ENCODE peak calls at places on chromosome 5, in six cellular contexts. One of them, this sample, is unnamed.

GRCh38 chr5:167934561-167934971 is 356.9 kb upstream of the WWC1 start:
- DNase-seq in stimulated activated CD4-positive, alpha-beta T cell treated with anti-CD3 and anti-CD28 coated beads, Interleukin-15, amount 100 ng/mL, for 1 hour: no peak
- DNase-seq in transverse colon: peak; percentile 8
- DNase-seq in activated CD4-positive, alpha-beta T cell treated with anti-CD3 and anti-CD28 coated beads, Interleukin-2, amount 10 ng/mL, durations not matched to agents 7 days and 5 days: no peak
- DNase-seq in foreskin melanocyte: no peak
- DNase-seq in cardiac fibroblast: peak; percentile 21
- DNase-seq in this sample: no peak

GRCh38 chr5:83029912-83030311 is 47.3 kb downstream of the TMEM167A start:
- DNase-seq in stimulated activated CD4-positive, alpha-beta T cell treated with anti-CD3 and anti-CD28 coated beads, Interleukin-15, amount 100 ng/mL, for 1 hour: no peak
- DNase-seq in transverse colon: no peak
- DNase-seq in activated CD4-positive, alpha-beta T cell treated with anti-CD3 and anti-CD28 coated beads, Interleukin-2, amount 10 ng/mL, durations not matched to agents 7 days and 5 days: no peak
- DNase-seq in foreskin melanocyte: no peak
- DNase-seq in cardiac fibroblast: peak; percentile 58
- DNase-seq in this sample: no peak

GRCh38 chr5:149240354-149240998 is 31.2 kb upstream of the AFAP1L1 start:
- DNase-seq in stimulated activated CD4-positive, alpha-beta T cell treated with anti-CD3 and anti-CD28 coated beads, Interleukin-15, amount 100 ng/mL, for 1 hour: peak; percentile 58
- DNase-seq in transverse colon: peak; percentile 56
- DNase-seq in activated CD4-positive, alpha-beta T cell treated with anti-CD3 and anti-CD28 coated beads, Interleukin-2, amount 10 ng/mL, durations not matched to agents 7 days and 5 days: peak; percentile 93
- DNase-seq in foreskin melanocyte: no peak
- DNase-seq in cardiac fibroblast: no peak
- DNase-seq in this sample: peak; percentile 93

GRCh38 chr5:96943829-96944228 is 7.9 kb downstream of the LNPEP start:
- DNase-seq in stimulated activated CD4-positive, alpha-beta T cell treated with anti-CD3 and anti-CD28 coated beads, Interleukin-15, amount 100 ng/mL, for 1 hour: no peak
- DNase-seq in transverse colon: no peak
- DNase-seq in activated CD4-positive, alpha-beta T cell treated with anti-CD3 and anti-CD28 coated beads, Interleukin-2, amount 10 ng/mL, durations not matched to agents 7 days and 5 days: no peak
- DNase-seq in foreskin melanocyte: no peak
- DNase-seq in cardiac fibroblast: peak; percentile 46
- DNase-seq in this sample: no peak

GRCh38 chr5:60844429-60844890 is 391 bp upstream of the ELOVL7 start:
- DNase-seq in stimulated activated CD4-positive, alpha-beta T cell treated with anti-CD3 and anti-CD28 coated beads, Interleukin-15, amount 100 ng/mL, for 1 hour: no peak
- DNase-seq in transverse colon: no peak
- DNase-seq in activated CD4-positive, alpha-beta T cell treated with anti-CD3 and anti-CD28 coated beads, Interleukin-2, amount 10 ng/mL, durations not matched to agents 7 days and 5 days: no peak
- DNase-seq in foreskin melanocyte: no peak
- DNase-seq in cardiac fibroblast: peak; percentile 45
- DNase-seq in this sample: no peak

GRCh38 chr5:105903069-105903468 is 1767.7 kb downstream of the EFNA5 start:
- DNase-seq in stimulated activated CD4-positive, alpha-beta T cell treated with anti-CD3 and anti-CD28 coated beads, Interleukin-15, amount 100 ng/mL, for 1 hour: no peak
- DNase-seq in transverse colon: no peak
- DNase-seq in activated CD4-positive, alpha-beta T cell treated with anti-CD3 and anti-CD28 coated beads, Interleukin-2, amount 10 ng/mL, durations not matched to agents 7 days and 5 days: no peak
- DNase-seq in foreskin melanocyte: no peak
- DNase-seq in cardiac fibroblast: peak; percentile 33
- DNase-seq in this sample: no peak

GRCh38 chr5:135059000-135059923 is 25.2 kb upstream of the PITX1 start:
- DNase-seq in stimulated activated CD4-positive, alpha-beta T cell treated with anti-CD3 and anti-CD28 coated beads, Interleukin-15, amount 100 ng/mL, for 1 hour: no peak
- DNase-seq in transverse colon: no peak
- DNase-seq in activated CD4-positive, alpha-beta T cell treated with anti-CD3 and anti-CD28 coated beads, Interleukin-2, amount 10 ng/mL, durations not matched to agents 7 days and 5 days: no peak
- DNase-seq in foreskin melanocyte: no peak
- DNase-seq in cardiac fibroblast: no peak
- DNase-seq in this sample: no peak

GRCh38 chr5:122775713-122776084 is 819 bp downstream of the SNX2 start:
- DNase-seq in stimulated activated CD4-positive, alpha-beta T cell treated with anti-CD3 and anti-CD28 coated beads, Interleukin-15, amount 100 ng/mL, for 1 hour: no peak
- DNase-seq in transverse colon: no peak
- DNase-seq in activated CD4-positive, alpha-beta T cell treated with anti-CD3 and anti-CD28 coated beads, Interleukin-2, amount 10 ng/mL, durations not matched to agents 7 days and 5 days: no peak
- DNase-seq in foreskin melanocyte: no peak
- DNase-seq in cardiac fibroblast: peak; percentile 39
- DNase-seq in this sample: no peak

GRCh38 chr5:153782589-153783238 is 256.0 kb downstream of the FAM114A2 start:
- DNase-seq in stimulated activated CD4-positive, alpha-beta T cell treated with anti-CD3 and anti-CD28 coated beads, Interleukin-15, amount 100 ng/mL, for 1 hour: no peak
- DNase-seq in transverse colon: no peak
- DNase-seq in activated CD4-positive, alpha-beta T cell treated with anti-CD3 and anti-CD28 coated beads, Interleukin-2, amount 10 ng/mL, durations not matched to agents 7 days and 5 days: no peak
- DNase-seq in foreskin melanocyte: no peak
- DNase-seq in cardiac fibroblast: peak; percentile 55
- DNase-seq in this sample: no peak

GRCh38 chr5:94885931-94886330 is 267.5 kb downstream of the SLF1 start:
- DNase-seq in stimulated activated CD4-positive, alpha-beta T cell treated with anti-CD3 and anti-CD28 coated beads, Interleukin-15, amount 100 ng/mL, for 1 hour: no peak
- DNase-seq in transverse colon: no peak
- DNase-seq in activated CD4-positive, alpha-beta T cell treated with anti-CD3 and anti-CD28 coated beads, Interleukin-2, amount 10 ng/mL, durations not matched to agents 7 days and 5 days: no peak
- DNase-seq in foreskin melanocyte: peak; percentile 47
- DNase-seq in cardiac fibroblast: no peak
- DNase-seq in this sample: no peak

GRCh38 chr5:8306289-8306688 is 437.3 kb downstream of the MTRR start:
- DNase-seq in stimulated activated CD4-positive, alpha-beta T cell treated with anti-CD3 and anti-CD28 coated beads, Interleukin-15, amount 100 ng/mL, for 1 hour: no peak
- DNase-seq in transverse colon: no peak
- DNase-seq in activated CD4-positive, alpha-beta T cell treated with anti-CD3 and anti-CD28 coated beads, Interleukin-2, amount 10 ng/mL, durations not matched to agents 7 days and 5 days: no peak
- DNase-seq in foreskin melanocyte: no peak
- DNase-seq in cardiac fibroblast: no peak
- DNase-seq in this sample: no peak

GRCh38 chr5:34599471-34600117 is 56.5 kb upstream of the RAI14 start:
- DNase-seq in stimulated activated CD4-positive, alpha-beta T cell treated with anti-CD3 and anti-CD28 coated beads, Interleukin-15, amount 100 ng/mL, for 1 hour: no peak
- DNase-seq in transverse colon: peak; percentile 19
- DNase-seq in activated CD4-positive, alpha-beta T cell treated with anti-CD3 and anti-CD28 coated beads, Interleukin-2, amount 10 ng/mL, durations not matched to agents 7 days and 5 days: no peak
- DNase-seq in foreskin melanocyte: no peak
- DNase-seq in cardiac fibroblast: peak; percentile 80
- DNase-seq in this sample: no peak

GRCh38 chr5:136174021-136174659 is 18.8 kb downstream of the SMIM32 start:
- DNase-seq in stimulated activated CD4-positive, alpha-beta T cell treated with anti-CD3 and anti-CD28 coated beads, Interleukin-15, amount 100 ng/mL, for 1 hour: no peak
- DNase-seq in transverse colon: no peak
- DNase-seq in activated CD4-positive, alpha-beta T cell treated with anti-CD3 and anti-CD28 coated beads, Interleukin-2, amount 10 ng/mL, durations not matched to agents 7 days and 5 days: no peak
- DNase-seq in foreskin melanocyte: peak; percentile 31
- DNase-seq in cardiac fibroblast: peak; percentile 72
- DNase-seq in this sample: peak; percentile 32

GRCh38 chr5:9835121-9835770 is 205.1 kb upstream of the TAS2R1 start:
- DNase-seq in stimulated activated CD4-positive, alpha-beta T cell treated with anti-CD3 and anti-CD28 coated beads, Interleukin-15, amount 100 ng/mL, for 1 hour: no peak
- DNase-seq in transverse colon: no peak
- DNase-seq in activated CD4-positive, alpha-beta T cell treated with anti-CD3 and anti-CD28 coated beads, Interleukin-2, amount 10 ng/mL, durations not matched to agents 7 days and 5 days: no peak
- DNase-seq in foreskin melanocyte: no peak
- DNase-seq in cardiac fibroblast: no peak
- DNase-seq in this sample: no peak

GRCh38 chr5:55037046-55037771 is 13.2 kb downstream of the GZMK start:
- DNase-seq in stimulated activated CD4-positive, alpha-beta T cell treated with anti-CD3 and anti-CD28 coated beads, Interleukin-15, amount 100 ng/mL, for 1 hour: no peak
- DNase-seq in transverse colon: peak; percentile 20
- DNase-seq in activated CD4-positive, alpha-beta T cell treated with anti-CD3 and anti-CD28 coated beads, Interleukin-2, amount 10 ng/mL, durations not matched to agents 7 days and 5 days: peak; percentile 81
- DNase-seq in foreskin melanocyte: peak; percentile 3
- DNase-seq in cardiac fibroblast: peak; percentile 39
- DNase-seq in this sample: peak; percentile 85

GRCh38 chr5:61048534-61048933 is 103.5 kb downstream of the NDUFAF2 start:
- DNase-seq in stimulated activated CD4-positive, alpha-beta T cell treated with anti-CD3 and anti-CD28 coated beads, Interleukin-15, amount 100 ng/mL, for 1 hour: no peak
- DNase-seq in transverse colon: no peak
- DNase-seq in activated CD4-positive, alpha-beta T cell treated with anti-CD3 and anti-CD28 coated beads, Interleukin-2, amount 10 ng/mL, durations not matched to agents 7 days and 5 days: no peak
- DNase-seq in foreskin melanocyte: no peak
- DNase-seq in cardiac fibroblast: peak; percentile 87
- DNase-seq in this sample: no peak

GRCh38 chr5:12865529-12865928 is 961.3 kb upstream of the CTNND2 start:
- DNase-seq in stimulated activated CD4-positive, alpha-beta T cell treated with anti-CD3 and anti-CD28 coated beads, Interleukin-15, amount 100 ng/mL, for 1 hour: no peak
- DNase-seq in transverse colon: no peak
- DNase-seq in activated CD4-positive, alpha-beta T cell treated with anti-CD3 and anti-CD28 coated beads, Interleukin-2, amount 10 ng/mL, durations not matched to agents 7 days and 5 days: no peak
- DNase-seq in foreskin melanocyte: no peak
- DNase-seq in cardiac fibroblast: no peak
- DNase-seq in this sample: no peak

GRCh38 chr5:159341914-159342313 is 11.6 kb upstream of the IL12B start:
- DNase-seq in stimulated activated CD4-positive, alpha-beta T cell treated with anti-CD3 and anti-CD28 coated beads, Interleukin-15, amount 100 ng/mL, for 1 hour: peak; percentile 24
- DNase-seq in transverse colon: peak; percentile 42
- DNase-seq in activated CD4-positive, alpha-beta T cell treated with anti-CD3 and anti-CD28 coated beads, Interleukin-2, amount 10 ng/mL, durations not matched to agents 7 days and 5 days: peak; percentile 62
- DNase-seq in foreskin melanocyte: peak; percentile 49
- DNase-seq in cardiac fibroblast: peak; percentile 76
- DNase-seq in this sample: peak; percentile 64

GRCh38 chr5:179310439-179311090 is 34.7 kb downstream of the ADAMTS2 start:
- DNase-seq in stimulated activated CD4-positive, alpha-beta T cell treated with anti-CD3 and anti-CD28 coated beads, Interleukin-15, amount 100 ng/mL, for 1 hour: no peak
- DNase-seq in transverse colon: no peak
- DNase-seq in activated CD4-positive, alpha-beta T cell treated with anti-CD3 and anti-CD28 coated beads, Interleukin-2, amount 10 ng/mL, durations not matched to agents 7 days and 5 days: no peak
- DNase-seq in foreskin melanocyte: no peak
- DNase-seq in cardiac fibroblast: no peak
- DNase-seq in this sample: no peak

GRCh38 chr5:54313311-54314270 is 3.2 kb upstream of the ARL15 start:
- DNase-seq in stimulated activated CD4-positive, alpha-beta T cell treated with anti-CD3 and anti-CD28 coated beads, Interleukin-15, amount 100 ng/mL, for 1 hour: no peak
- DNase-seq in transverse colon: no peak
- DNase-seq in activated CD4-positive, alpha-beta T cell treated with anti-CD3 and anti-CD28 coated beads, Interleukin-2, amount 10 ng/mL, durations not matched to agents 7 days and 5 days: no peak
- DNase-seq in foreskin melanocyte: no peak
- DNase-seq in cardiac fibroblast: no peak
- DNase-seq in this sample: no peak

GRCh38 chr5:143600396-143601075 is 197.1 kb upstream of the NR3C1 start:
- DNase-seq in stimulated activated CD4-positive, alpha-beta T cell treated with anti-CD3 and anti-CD28 coated beads, Interleukin-15, amount 100 ng/mL, for 1 hour: no peak
- DNase-seq in transverse colon: no peak
- DNase-seq in activated CD4-positive, alpha-beta T cell treated with anti-CD3 and anti-CD28 coated beads, Interleukin-2, amount 10 ng/mL, durations not matched to agents 7 days and 5 days: no peak
- DNase-seq in foreskin melanocyte: no peak
- DNase-seq in cardiac fibroblast: peak; percentile 42
- DNase-seq in this sample: no peak

GRCh38 chr5:2111569-2112105 is 228.9 kb upstream of the IRX4 start:
- DNase-seq in stimulated activated CD4-positive, alpha-beta T cell treated with anti-CD3 and anti-CD28 coated beads, Interleukin-15, amount 100 ng/mL, for 1 hour: no peak
- DNase-seq in transverse colon: no peak
- DNase-seq in activated CD4-positive, alpha-beta T cell treated with anti-CD3 and anti-CD28 coated beads, Interleukin-2, amount 10 ng/mL, durations not matched to agents 7 days and 5 days: no peak
- DNase-seq in foreskin melanocyte: no peak
- DNase-seq in cardiac fibroblast: no peak
- DNase-seq in this sample: no peak

GRCh38 chr5:145776886-145777285 is 58.3 kb downstream of the PRELID2 start:
- DNase-seq in stimulated activated CD4-positive, alpha-beta T cell treated with anti-CD3 and anti-CD28 coated beads, Interleukin-15, amount 100 ng/mL, for 1 hour: no peak
- DNase-seq in transverse colon: no peak
- DNase-seq in activated CD4-positive, alpha-beta T cell treated with anti-CD3 and anti-CD28 coated beads, Interleukin-2, amount 10 ng/mL, durations not matched to agents 7 days and 5 days: no peak
- DNase-seq in foreskin melanocyte: no peak
- DNase-seq in cardiac fibroblast: peak; percentile 78
- DNase-seq in this sample: no peak

GRCh38 chr5:118963169-118963568 is 25.2 kb downstream of the DTWD2 start:
- DNase-seq in stimulated activated CD4-positive, alpha-beta T cell treated with anti-CD3 and anti-CD28 coated beads, Interleukin-15, amount 100 ng/mL, for 1 hour: no peak
- DNase-seq in transverse colon: no peak
- DNase-seq in activated CD4-positive, alpha-beta T cell treated with anti-CD3 and anti-CD28 coated beads, Interleukin-2, amount 10 ng/mL, durations not matched to agents 7 days and 5 days: no peak
- DNase-seq in foreskin melanocyte: no peak
- DNase-seq in cardiac fibroblast: no peak
- DNase-seq in this sample: no peak

GRCh38 chr5:77168187-77168883 is 42.1 kb upstream of the PDE8B start:
- DNase-seq in stimulated activated CD4-positive, alpha-beta T cell treated with anti-CD3 and anti-CD28 coated beads, Interleukin-15, amount 100 ng/mL, for 1 hour: no peak
- DNase-seq in transverse colon: peak; percentile 38
- DNase-seq in activated CD4-positive, alpha-beta T cell treated with anti-CD3 and anti-CD28 coated beads, Interleukin-2, amount 10 ng/mL, durations not matched to agents 7 days and 5 days: no peak
- DNase-seq in foreskin melanocyte: no peak
- DNase-seq in cardiac fibroblast: no peak
- DNase-seq in this sample: no peak

GRCh38 chr5:75156585-75156984 is 80.1 kb downstream of the ANKRD31 start:
- DNase-seq in stimulated activated CD4-positive, alpha-beta T cell treated with anti-CD3 and anti-CD28 coated beads, Interleukin-15, amount 100 ng/mL, for 1 hour: no peak
- DNase-seq in transverse colon: no peak
- DNase-seq in activated CD4-positive, alpha-beta T cell treated with anti-CD3 and anti-CD28 coated beads, Interleukin-2, amount 10 ng/mL, durations not matched to agents 7 days and 5 days: no peak
- DNase-seq in foreskin melanocyte: no peak
- DNase-seq in cardiac fibroblast: peak; percentile 16
- DNase-seq in this sample: peak; percentile 6

GRCh38 chr5:175254155-175254554 is 189.8 kb downstream of the DRD1 start:
- DNase-seq in stimulated activated CD4-positive, alpha-beta T cell treated with anti-CD3 and anti-CD28 coated beads, Interleukin-15, amount 100 ng/mL, for 1 hour: no peak
- DNase-seq in transverse colon: no peak
- DNase-seq in activated CD4-positive, alpha-beta T cell treated with anti-CD3 and anti-CD28 coated beads, Interleukin-2, amount 10 ng/mL, durations not matched to agents 7 days and 5 days: no peak
- DNase-seq in foreskin melanocyte: no peak
- DNase-seq in cardiac fibroblast: peak; percentile 4
- DNase-seq in this sample: no peak

GRCh38 chr5:137563301-137563645 is 64.1 kb upstream of the SPOCK1 start:
- DNase-seq in stimulated activated CD4-positive, alpha-beta T cell treated with anti-CD3 and anti-CD28 coated beads, Interleukin-15, amount 100 ng/mL, for 1 hour: no peak
- DNase-seq in transverse colon: no peak
- DNase-seq in activated CD4-positive, alpha-beta T cell treated with anti-CD3 and anti-CD28 coated beads, Interleukin-2, amount 10 ng/mL, durations not matched to agents 7 days and 5 days: no peak
- DNase-seq in foreskin melanocyte: no peak
- DNase-seq in cardiac fibroblast: no peak
- DNase-seq in this sample: no peak

GRCh38 chr5:41695920-41696582 is 174.2 kb downstream of the OXCT1 start:
- DNase-seq in stimulated activated CD4-positive, alpha-beta T cell treated with anti-CD3 and anti-CD28 coated beads, Interleukin-15, amount 100 ng/mL, for 1 hour: no peak
- DNase-seq in transverse colon: no peak
- DNase-seq in activated CD4-positive, alpha-beta T cell treated with anti-CD3 and anti-CD28 coated beads, Interleukin-2, amount 10 ng/mL, durations not matched to agents 7 days and 5 days: no peak
- DNase-seq in foreskin melanocyte: no peak
- DNase-seq in cardiac fibroblast: peak; percentile 8
- DNase-seq in this sample: peak; percentile 19

GRCh38 chr5:14180437-14180836 is 37.3 kb downstream of the TRIO start:
- DNase-seq in stimulated activated CD4-positive, alpha-beta T cell treated with anti-CD3 and anti-CD28 coated beads, Interleukin-15, amount 100 ng/mL, for 1 hour: no peak
- DNase-seq in transverse colon: no peak
- DNase-seq in activated CD4-positive, alpha-beta T cell treated with anti-CD3 and anti-CD28 coated beads, Interleukin-2, amount 10 ng/mL, durations not matched to agents 7 days and 5 days: no peak
- DNase-seq in foreskin melanocyte: no peak
- DNase-seq in cardiac fibroblast: no peak
- DNase-seq in this sample: no peak

GRCh38 chr5:140632366-140633080 is 452 bp downstream of the CD14 start:
- DNase-seq in stimulated activated CD4-positive, alpha-beta T cell treated with anti-CD3 and anti-CD28 coated beads, Interleukin-15, amount 100 ng/mL, for 1 hour: no peak
- DNase-seq in transverse colon: peak; percentile 63
- DNase-seq in activated CD4-positive, alpha-beta T cell treated with anti-CD3 and anti-CD28 coated beads, Interleukin-2, amount 10 ng/mL, durations not matched to agents 7 days and 5 days: peak; percentile 48
- DNase-seq in foreskin melanocyte: no peak
- DNase-seq in cardiac fibroblast: peak; percentile 43
- DNase-seq in this sample: no peak